ENCODE peak calls at places on chromosomes 1 and 21, in ten cellular contexts. V, K, D, X, M, U, R, H, N and I are unnamed samples. For H3K9me3, the result is how much of the 10 kb centered on the place peaks cover.

GRCh38 chr1:106727171-106727570 is 329.3 kb upstream of the PRMT6 start:
- DNase-seq in V (no peak), K (no peak), D (no peak), X (no peak), M (no peak), U (no peak), R (no peak), H (no peak), N (no peak), I (no peak)

GRCh38 chr21:27315373-27315772 is 348.5 kb upstream of the ADAMTS5 start:
- DNase-seq in V (no peak), K (no peak), D (no peak), X (no peak), M (peak), U (no peak), R (no peak), H (no peak), N (no peak), I (no peak)

GRCh38 chr21:16773206-16773605 is 739.6 kb upstream of the CXADR start:
- DNase-seq in V (no peak), K (no peak), D (no peak), X (no peak), M (peak), U (peak), R (no peak), H (no peak), N (no peak), I (no peak)

GRCh38 chr1:61434276-61434675 is 290.7 kb downstream of the TM2D1 start:
- DNase-seq in V (no peak), K (no peak), D (no peak), X (no peak), M (no peak), U (peak), R (no peak), H (peak), N (no peak), I (no peak)

GRCh38 chr1:225469051-225469450 is 41.2 kb upstream of the LBR start:
- DNase-seq in V (no peak), K (no peak), D (peak), X (no peak), M (no peak), U (no peak), R (no peak), H (no peak), N (no peak), I (no peak)

GRCh38 chr1:198780376-198780775 is 141.5 kb downstream of the PTPRC start:
- DNase-seq in V (no peak), K (no peak), D (no peak), X (no peak), M (no peak), U (peak), R (peak), H (peak), N (no peak), I (no peak)

GRCh38 chr1:62530516-62531154 is 66.7 kb upstream of the ANGPTL3 start:
- DNase-seq in V (no peak), K (no peak), D (no peak), X (peak), M (peak), U (peak), R (peak), H (peak), N (no peak), I (peak)

GRCh38 chr1:34478460-34479076 is 276.3 kb upstream of the GJB5 start:
- DNase-seq in V (no peak), K (no peak), D (no peak), X (no peak), M (no peak), U (no peak), R (no peak), H (no peak), N (no peak), I (no peak)

GRCh38 chr1:78009836-78010235 is 5.1 kb downstream of the DNAJB4 start:
- DNase-seq in V (no peak), K (no peak), D (no peak), X (no peak), M (peak), U (peak), R (no peak), H (no peak), N (no peak), I (no peak)

GRCh38 chr1:54404939-54405880 is 984 bp downstream of the SSBP3 start:
- DNase-seq in V (peak), K (no peak), D (no peak), X (peak), M (peak), U (peak), R (peak), H (peak), N (no peak), I (peak)

GRCh38 chr1:119040906-119041305 is 52.8 kb upstream of the TBX15 start:
- DNase-seq in V (no peak), K (no peak), D (peak), X (no peak), M (peak), U (no peak), R (peak), H (no peak), N (no peak), I (no peak)

GRCh38 chr1:44546403-44547053 is 127.8 kb downstream of the TMEM53 start:
- DNase-seq in V (no peak), K (no peak), D (no peak), X (no peak), M (no peak), U (no peak), R (peak), H (no peak), N (no peak), I (no peak)

GRCh38 chr1:59230622-59231021 is 66.3 kb upstream of the FGGY start:
- DNase-seq in V (no peak), K (no peak), D (no peak), X (no peak), M (no peak), U (peak), R (no peak), H (no peak), N (no peak), I (no peak)

GRCh38 chr1:89908993-89909436 is 85.9 kb upstream of the ZNF326 start:
- DNase-seq in V (no peak), K (peak), D (no peak), X (no peak), M (peak), U (peak), R (no peak), H (peak), N (no peak), I (no peak)

GRCh38 chr1:8677782-8678181 is 139.7 kb downstream of the RERE start:
- DNase-seq in V (no peak), K (no peak), D (no peak), X (no peak), M (no peak), U (no peak), R (no peak), H (no peak), N (no peak), I (no peak)

GRCh38 chr1:100539836-100540536 is 2.0 kb downstream of the GPR88 start:
- DNase-seq in V (no peak), K (no peak), D (no peak), X (peak), M (peak), U (peak), R (peak), H (no peak), N (no peak), I (no peak)

GRCh38 chr21:28791595-28792282 is 200.9 kb downstream of the LTN1 start:
- DNase-seq in V (no peak), K (no peak), D (no peak), X (no peak), M (no peak), U (no peak), R (no peak), H (no peak), N (no peak), I (no peak)

GRCh38 chr1:168636642-168637111 is 60.3 kb downstream of the XCL1 start:
- DNase-seq in V (no peak), K (no peak), D (no peak), X (no peak), M (peak), U (peak), R (peak), H (peak), N (no peak), I (no peak)

GRCh38 chr1:26391450-26391849 is 18.9 kb upstream of the ZNF683 start:
- DNase-seq in V (no peak), K (no peak), D (no peak), X (no peak), M (peak), U (peak), R (no peak), H (peak), N (no peak), I (peak)

GRCh38 chr1:247147781-247148180 is 24.0 kb downstream of the ZNF124 start:
- DNase-seq in V (no peak), K (no peak), D (no peak), X (no peak), M (no peak), U (peak), R (no peak), H (no peak), N (no peak), I (no peak)
- H3K9me3 ChIP-seq in V (half or more), K (under half), D (under half), X (half or more), M (under half), U (under half), R (under half), H (under half), N (under half), I (half or more)

DNA sequence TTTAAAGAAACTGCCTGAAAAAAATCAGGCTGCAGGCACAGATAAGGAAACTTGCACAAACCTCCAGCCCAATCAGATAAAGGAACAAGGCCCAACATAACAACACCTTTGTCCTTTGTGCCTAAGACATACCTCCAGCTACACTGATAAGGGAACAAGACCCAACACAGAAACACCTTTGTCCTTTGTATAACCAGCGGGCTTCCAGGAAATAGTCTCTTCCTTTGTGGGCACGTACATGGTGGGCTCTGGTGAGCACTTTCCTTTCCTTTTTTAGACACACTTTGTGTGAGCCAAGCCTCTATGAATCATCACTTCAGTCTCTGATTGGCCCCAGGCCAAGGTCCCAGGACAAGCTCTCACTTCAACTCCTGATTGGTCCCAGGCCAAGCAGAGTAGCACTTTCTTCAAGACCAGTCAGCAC is 23.6 kb downstream of the ZNF670 start:
- DNase-seq in V (no peak), K (no peak), D (peak), X (no peak), M (peak), U (peak), R (peak), H (no peak), N (no peak), I (no peak)
- H3K9me3 ChIP-seq in V (half or more), K (under half), D (under half), X (half or more), M (under half), U (under half), R (under half), H (half or more), N (under half), I (half or more)

GRCh38 chr1:4152266-4152665 is 252.2 kb upstream of the C1orf174 start:
- DNase-seq in V (no peak), K (no peak), D (no peak), X (no peak), M (no peak), U (no peak), R (no peak), H (no peak), N (no peak), I (no peak)

GRCh38 chr1:4150262-4150661 is 250.2 kb upstream of the C1orf174 start:
- DNase-seq in V (no peak), K (no peak), D (no peak), X (no peak), M (no peak), U (no peak), R (no peak), H (no peak), N (no peak), I (no peak)

GRCh38 chr1:4149281-4149680 is 249.2 kb upstream of the C1orf174 start:
- DNase-seq in V (no peak), K (no peak), D (no peak), X (no peak), M (no peak), U (no peak), R (no peak), H (no peak), N (no peak), I (no peak)

GRCh38 chr1:4156241-4156640 is 256.2 kb upstream of the C1orf174 start:
- DNase-seq in V (no peak), K (no peak), D (no peak), X (no peak), M (no peak), U (no peak), R (no peak), H (no peak), N (no peak), I (no peak)

GRCh38 chr1:4153571-4153970 is 253.5 kb upstream of the C1orf174 start:
- DNase-seq in V (no peak), K (no peak), D (no peak), X (no peak), M (no peak), U (no peak), R (no peak), H (no peak), N (no peak), I (no peak)
- H3K9me3 ChIP-seq in V (under half), K (under half), D (under half), X (under half), M (under half), U (under half), R (under half), H (under half), N (under half), I (under half)

DNA sequence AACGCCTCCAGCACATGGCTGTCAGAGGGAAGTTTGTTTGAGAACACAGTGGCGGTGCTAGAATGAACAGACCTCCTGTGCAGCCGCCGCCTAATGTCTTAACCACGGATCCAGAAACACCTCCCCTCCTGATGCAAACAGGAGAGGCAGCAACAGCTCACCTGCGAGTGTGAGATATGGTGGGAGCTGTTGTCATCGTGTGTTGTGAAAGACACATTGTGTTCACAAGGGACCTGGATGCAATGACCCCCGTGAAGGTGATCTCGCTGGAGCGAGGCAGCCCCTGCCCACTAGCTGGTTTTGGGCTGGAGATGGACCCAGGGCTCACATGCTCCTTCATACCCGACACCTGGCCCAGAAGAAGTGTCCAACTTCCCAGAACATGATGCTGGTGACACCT is 315.3 kb upstream of the C1orf174 start:
- DNase-seq in V (no peak), K (no peak), D (no peak), X (no peak), M (no peak), U (no peak), R (no peak), H (no peak), N (no peak), I (no peak)
- H3K9me3 ChIP-seq in V (under half), K (under half), D (under half), X (under half), M (under half), U (under half), R (under half), H (under half), N (under half), I (under half)

GRCh38 chr1:248783367-248783766 is 27.8 kb upstream of the LYPD8 start:
- DNase-seq in V (no peak), K (no peak), D (no peak), X (no peak), M (no peak), U (no peak), R (no peak), H (no peak), N (no peak), I (no peak)
- H3K9me3 ChIP-seq in V (under half), K (under half), D (under half), X (under half), M (under half), U (under half), R (under half), H (under half), N (under half), I (under half)

DNA sequence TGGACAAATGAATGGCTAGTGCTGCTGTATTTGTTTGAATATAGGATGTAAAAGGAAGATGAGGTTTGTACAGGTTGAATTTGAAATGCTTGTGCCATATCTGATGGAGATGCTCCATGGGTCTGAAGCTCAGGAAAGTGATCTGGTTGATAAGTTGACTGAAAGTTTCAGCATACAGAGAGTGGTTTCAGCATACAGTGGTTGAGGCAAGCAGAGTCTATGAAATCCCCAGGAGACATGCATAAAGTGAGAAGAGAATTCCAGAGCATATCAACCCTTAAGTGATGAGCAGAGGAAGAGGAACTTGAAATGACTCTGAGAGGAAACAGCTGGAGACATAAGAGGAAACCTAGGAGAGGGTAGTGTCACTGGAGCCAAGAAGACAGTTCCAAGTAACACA is 21.7 kb downstream of the TCHHL1 start:
- DNase-seq in V (no peak), K (no peak), D (no peak), X (no peak), M (no peak), U (no peak), R (no peak), H (no peak), N (no peak), I (no peak)
- H3K9me3 ChIP-seq in V (under half), K (under half), D (under half), X (under half), M (under half), U (under half), R (under half), H (under half), N (under half), I (under half)

DNA sequence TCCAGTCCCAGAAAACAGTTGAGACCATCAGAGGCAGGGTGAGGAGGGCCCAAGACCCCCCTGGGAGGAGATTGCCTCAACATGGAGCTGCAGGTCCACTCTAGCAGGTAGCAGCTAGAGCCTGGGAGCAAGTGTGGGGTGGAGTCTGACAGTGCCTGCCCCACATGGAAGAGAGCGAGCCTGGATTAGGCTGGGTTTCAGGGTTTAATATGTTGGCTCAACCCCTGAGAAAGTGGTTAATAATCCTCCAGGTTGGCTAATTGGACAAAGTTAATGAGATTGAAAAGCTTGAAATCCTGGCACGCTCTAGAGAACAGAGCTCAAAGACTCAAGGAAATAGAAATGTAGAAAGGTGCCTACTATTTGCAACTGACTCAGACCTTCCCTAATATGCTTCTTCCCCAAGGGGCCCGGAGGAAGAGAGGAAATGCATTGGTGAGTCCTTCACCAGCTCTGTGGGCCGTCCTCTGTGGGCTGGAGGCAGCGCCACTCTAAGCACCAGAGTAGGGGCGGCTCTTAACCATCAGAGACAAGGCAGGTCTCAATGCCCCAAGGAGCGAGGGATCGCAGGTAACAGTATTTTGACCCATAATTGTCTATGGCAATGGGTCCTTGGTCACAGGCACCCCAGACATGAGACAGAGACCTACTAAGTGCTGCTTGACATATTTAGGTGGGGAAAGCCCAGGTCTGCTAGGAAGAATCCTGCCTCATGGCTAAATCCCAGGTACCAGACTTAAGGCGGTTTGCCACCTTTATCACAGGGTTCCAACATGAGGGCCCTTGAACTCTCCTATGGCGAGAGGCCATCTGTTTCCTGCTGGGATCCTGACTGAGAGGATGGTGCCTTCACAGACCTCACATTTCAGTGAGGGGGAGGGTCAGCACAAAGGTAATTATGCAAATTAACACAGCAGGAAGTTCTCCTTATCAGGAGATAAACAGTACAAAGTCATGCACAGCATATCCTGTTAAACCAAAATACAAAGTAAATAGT is 33.8 kb downstream of the RSPH1 start:
- DNase-seq in V (no peak), K (no peak), D (no peak), X (no peak), M (no peak), U (no peak), R (peak), H (no peak), N (no peak), I (peak)
- H3K9me3 ChIP-seq in V (under half), K (under half), D (under half), X (under half), M (under half), U (under half), R (under half), H (under half), N (under half), I (under half)

GRCh38 chr1:7675431-7676273 is 95.4 kb upstream of the VAMP3 start:
- DNase-seq in V (no peak), K (no peak), D (no peak), X (no peak), M (no peak), U (no peak), R (no peak), H (no peak), N (no peak), I (no peak)
- H3K9me3 ChIP-seq in V (under half), K (under half), D (under half), X (under half), M (under half), U (under half), R (under half), H (under half), N (under half), I (under half)

DNA sequence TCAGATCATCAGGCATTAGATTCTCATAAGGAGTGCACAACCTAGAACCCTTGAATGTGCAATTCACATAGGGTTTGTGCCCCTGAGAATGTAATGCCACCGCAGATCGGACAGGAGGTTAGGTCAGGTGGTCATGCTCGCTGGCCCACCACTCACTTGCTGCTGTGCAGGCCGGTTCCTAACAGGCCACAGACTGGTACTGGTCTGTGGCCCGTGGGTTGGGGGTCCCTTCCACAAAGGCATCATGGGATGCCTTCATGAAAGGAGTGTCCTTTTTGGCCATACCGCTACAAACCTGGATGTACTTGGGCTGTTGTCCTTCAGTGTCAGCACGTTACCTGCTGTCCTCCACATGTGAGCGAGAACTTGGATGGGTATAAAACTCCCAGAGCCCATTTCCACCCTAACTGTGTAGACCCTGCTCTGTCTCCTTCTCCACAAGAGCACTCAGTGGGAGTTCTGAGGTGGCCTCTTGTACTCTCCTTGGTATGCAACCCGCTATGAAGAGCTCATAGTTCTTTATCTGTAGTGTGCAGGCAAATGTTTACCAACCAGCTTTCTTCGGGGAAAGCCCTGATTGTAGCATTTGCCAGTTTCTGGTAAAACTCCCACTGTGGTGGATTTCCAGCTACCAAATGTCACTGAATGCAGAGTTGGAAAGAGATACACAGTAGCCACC is 41.7 kb upstream of the SLC19A1 start:
- DNase-seq in V (no peak), K (no peak), D (no peak), X (no peak), M (no peak), U (no peak), R (no peak), H (no peak), N (no peak), I (no peak)
- H3K9me3 ChIP-seq in V (under half), K (under half), D (under half), X (under half), M (under half), U (under half), R (under half), H (under half), N (under half), I (under half)